ENCODE peak calls at places on chromosome 18, in seven cellular contexts. S is stimulated activated CD4-positive, alpha-beta T cell treated with anti-CD3 and anti-CD28 coated beads, Interleukin-15, amount 100 ng/mL, for 1 hour; H is stimulated activated naive CD8-positive, alpha-beta T cell treated with anti-CD3 and anti-CD28 coated beads, Interleukin-15, amount 100 ng/mL, for 72 hours; D is T-helper 9 cell; Q is neural progenitor cell; P is neuronal stem cell; Z is hypothalamus. B is an unnamed sample.

GRCh38 chr18:66048404-66048803 is 297.6 kb downstream of the CDH7 start:
- DNase-seq in S (no peak), H (no peak), D (no peak), Q (no peak), P (no peak), Z (no peak), B (no peak)

GRCh38 chr18:23619388-23619873 is 33.1 kb upstream of the NPC1 start:
- DNase-seq in S (no peak), H (no peak), D (no peak), Q (peak; percentile 57), P (peak; percentile 6), Z (no peak), B (peak; percentile 22)

GRCh38 chr18:3180325-3180724 is 39.4 kb downstream of the MYOM1 start:
- DNase-seq in S (no peak), H (no peak), D (no peak), Q (peak; percentile 68), P (peak; percentile 47), Z (no peak), B (no peak)

GRCh38 chr18:10381516-10381915 is 72.9 kb upstream of the APCDD1 start:
- DNase-seq in S (no peak), H (no peak), D (no peak), Q (no peak), P (no peak), Z (no peak), B (no peak)

GRCh38 chr18:56245856-56246575 is 392.4 kb downstream of the TXNL1 start:
- DNase-seq in S (no peak), H (no peak), D (no peak), Q (peak; percentile 11), P (no peak), Z (no peak), B (no peak)

GRCh38 chr18:63590368-63590767 is 3.2 kb downstream of the SERPINB13 start:
- DNase-seq in S (no peak), H (no peak), D (no peak), Q (no peak), P (no peak), Z (no peak), B (no peak)

GRCh38 chr18:45793295-45793965 is 32.0 kb upstream of the SIGLEC15 start:
- DNase-seq in S (no peak), H (no peak), D (no peak), Q (no peak), P (no peak), Z (no peak), B (no peak)

GRCh38 chr18:21242141-21243040 is at the start of gene GREB1L:
- DNase-seq in S (no peak), H (peak; percentile 28), D (no peak), Q (peak; percentile 93), P (peak; percentile 75), Z (peak; percentile 65), B (peak; percentile 74)

GRCh38 chr18:8424917-8425725 is 184.1 kb upstream of the RAB12 start:
- DNase-seq in S (no peak), H (no peak), D (no peak), Q (no peak), P (no peak), Z (no peak), B (no peak)

GRCh38 chr18:48609820-48610815 is 71.3 kb downstream of the CTIF start:
- DNase-seq in S (no peak), H (no peak), D (no peak), Q (no peak), P (no peak), Z (no peak), B (no peak)

GRCh38 chr18:39871976-39872375 is 2083.1 kb upstream of the PIK3C3 start:
- DNase-seq in S (no peak), H (no peak), D (no peak), Q (no peak), P (no peak), Z (no peak), B (no peak)

GRCh38 chr18:79798346-79798998 is 734 bp downstream of the KCNG2 start:
- DNase-seq in S (no peak), H (no peak), D (no peak), Q (peak; percentile 40), P (no peak), Z (no peak), B (no peak)

GRCh38 chr18:71443726-71444480 is 1100.2 kb downstream of the CBLN2 start:
- DNase-seq in S (no peak), H (no peak), D (no peak), Q (no peak), P (no peak), Z (no peak), B (no peak)

GRCh38 chr18:22322251-22322691 is 95.4 kb downstream of the CTAGE1 start:
- DNase-seq in S (no peak), H (no peak), D (no peak), Q (no peak), P (no peak), Z (no peak), B (no peak)

GRCh38 chr18:79819951-79820351 is 22.2 kb downstream of the KCNG2 start:
- DNase-seq in S (no peak), H (no peak), D (no peak), Q (no peak), P (no peak), Z (no peak), B (no peak)

GRCh38 chr18:76398295-76398694 is 96.7 kb downstream of the ZNF516 start:
- DNase-seq in S (no peak), H (no peak), D (no peak), Q (no peak), P (no peak), Z (no peak), B (no peak)

GRCh38 chr18:24982831-24983230 is 369.1 kb downstream of the ZNF521 start:
- DNase-seq in S (no peak), H (no peak), D (no peak), Q (no peak), P (no peak), Z (no peak), B (no peak)

GRCh38 chr18:73593207-73593606 is 554.4 kb downstream of the FBXO15 start:
- DNase-seq in S (no peak), H (no peak), D (no peak), Q (no peak), P (no peak), Z (no peak), B (no peak)

GRCh38 chr18:74796928-74797576 is 199.4 kb downstream of the ZNF407 start:
- DNase-seq in S (no peak), H (no peak), D (no peak), Q (no peak), P (no peak), Z (no peak), B (no peak)

GRCh38 chr18:13725566-13726227 is 661 bp downstream of the FAM210A start:
- DNase-seq in S (no peak), H (no peak), D (no peak), Q (no peak), P (no peak), Z (no peak), B (no peak)

GRCh38 chr18:55453186-55453585 is 134.8 kb downstream of the TCF4 start:
- DNase-seq in S (no peak), H (no peak), D (no peak), Q (no peak), P (no peak), Z (no peak), B (no peak)

GRCh38 chr18:53991805-53992204 is 232.7 kb downstream of the MBD2 start:
- DNase-seq in S (no peak), H (no peak), D (no peak), Q (no peak), P (no peak), Z (no peak), B (no peak)

GRCh38 chr18:3595282-3596273 is 145.6 kb downstream of the TGIF1 start:
- DNase-seq in S (no peak), H (peak; percentile 43), D (no peak), Q (no peak), P (no peak), Z (no peak), B (no peak)

GRCh38 chr18:59820663-59821062 is 79.1 kb upstream of the PMAIP1 start:
- DNase-seq in S (no peak), H (no peak), D (no peak), Q (no peak), P (no peak), Z (no peak), B (no peak)

GRCh38 chr18:80009661-80010550 is 21.5 kb upstream of the TXNL4A start:
- DNase-seq in S (no peak), H (no peak), D (no peak), Q (no peak), P (no peak), Z (no peak), B (no peak)

GRCh38 chr18:55380574-55380973 is 207.4 kb downstream of the TCF4 start:
- DNase-seq in S (no peak), H (no peak), D (no peak), Q (no peak), P (no peak), Z (no peak), B (no peak)

GRCh38 chr18:67600181-67600631 is 83.7 kb upstream of the DSEL start:
- DNase-seq in S (no peak), H (no peak), D (no peak), Q (no peak), P (no peak), Z (no peak), B (no peak)